ENCODE peak calls at places on chromosomes 2 and 18, in nine cellular contexts. One of them, this sample, is unnamed.

GRCh38 chr2:64317712-64318475 is 136.1 kb upstream of the LGALSL start:
- DNase-seq in NCI-H1092 treated with DMSO at 0.1 percent for 48 hours: no peak
- DNase-seq in right atrium auricular region: no peak
- DNase-seq in fibroblast of lung: no peak
- DNase-seq in activated CD8-positive, alpha-beta memory T cell treated with anti-CD3 and anti-CD28 coated beads, Interleukin-2, amount 50 U/mL, for 48 hours: no peak
- DNase-seq in activated effector memory CD4-positive, alpha-beta T cell treated with Interleukin-2 at 50 U/mL for 16 hours: no peak
- DNase-seq in left ventricle myocardium inferior: no peak
- DNase-seq in NT2/D1: no peak
- DNase-seq in cardiac septum: no peak
- DNase-seq in this sample: no peak

GRCh38 chr2:151056870-151057269 is 204.8 kb downstream of the RBM43 start:
- DNase-seq in cardiac septum: no peak
- DNase-seq in NCI-H1092 treated with DMSO at 0.1 percent for 48 hours: no peak
- DNase-seq in right atrium auricular region: no peak
- DNase-seq in activated effector memory CD4-positive, alpha-beta T cell treated with Interleukin-2 at 50 U/mL for 16 hours: no peak
- DNase-seq in fibroblast of lung: peak; percentile 33
- DNase-seq in left ventricle myocardium inferior: no peak
- DNase-seq in NT2/D1: no peak
- DNase-seq in activated CD8-positive, alpha-beta memory T cell treated with anti-CD3 and anti-CD28 coated beads, Interleukin-2, amount 50 U/mL, for 48 hours: no peak
- DNase-seq in this sample: no peak

GRCh38 chr18:8800445-8800844 is 95.1 kb downstream of the MTCL1 start:
- DNase-seq in NT2/D1: peak; percentile 44
- DNase-seq in activated effector memory CD4-positive, alpha-beta T cell treated with Interleukin-2 at 50 U/mL for 16 hours: no peak
- DNase-seq in fibroblast of lung: peak; percentile 100
- DNase-seq in cardiac septum: peak; percentile 39
- DNase-seq in NCI-H1092 treated with DMSO at 0.1 percent for 48 hours: no peak
- DNase-seq in activated CD8-positive, alpha-beta memory T cell treated with anti-CD3 and anti-CD28 coated beads, Interleukin-2, amount 50 U/mL, for 48 hours: no peak
- DNase-seq in right atrium auricular region: no peak
- DNase-seq in left ventricle myocardium inferior: no peak
- DNase-seq in this sample: no peak

GRCh38 chr2:163641986-163642385 is 93.8 kb downstream of the FIGN start:
- DNase-seq in right atrium auricular region: no peak
- DNase-seq in left ventricle myocardium inferior: no peak
- DNase-seq in activated CD8-positive, alpha-beta memory T cell treated with anti-CD3 and anti-CD28 coated beads, Interleukin-2, amount 50 U/mL, for 48 hours: no peak
- DNase-seq in cardiac septum: no peak
- DNase-seq in fibroblast of lung: peak; percentile 50
- DNase-seq in activated effector memory CD4-positive, alpha-beta T cell treated with Interleukin-2 at 50 U/mL for 16 hours: no peak
- DNase-seq in NCI-H1092 treated with DMSO at 0.1 percent for 48 hours: no peak
- DNase-seq in NT2/D1: no peak
- DNase-seq in this sample: no peak

GRCh38 chr18:47149457-47150028 is 757 bp downstream of the HDHD2 start:
- DNase-seq in NT2/D1: no peak
- DNase-seq in activated CD8-positive, alpha-beta memory T cell treated with anti-CD3 and anti-CD28 coated beads, Interleukin-2, amount 50 U/mL, for 48 hours: no peak
- DNase-seq in left ventricle myocardium inferior: no peak
- DNase-seq in cardiac septum: no peak
- DNase-seq in right atrium auricular region: no peak
- DNase-seq in fibroblast of lung: peak; percentile 6
- DNase-seq in activated effector memory CD4-positive, alpha-beta T cell treated with Interleukin-2 at 50 U/mL for 16 hours: no peak
- DNase-seq in NCI-H1092 treated with DMSO at 0.1 percent for 48 hours: no peak
- DNase-seq in this sample: no peak

GRCh38 chr2:168796583-168797285 is 5.7 kb upstream of the NOSTRIN start:
- DNase-seq in NT2/D1: no peak
- DNase-seq in right atrium auricular region: no peak
- DNase-seq in fibroblast of lung: no peak
- DNase-seq in NCI-H1092 treated with DMSO at 0.1 percent for 48 hours: no peak
- DNase-seq in left ventricle myocardium inferior: no peak
- DNase-seq in cardiac septum: no peak
- DNase-seq in activated CD8-positive, alpha-beta memory T cell treated with anti-CD3 and anti-CD28 coated beads, Interleukin-2, amount 50 U/mL, for 48 hours: no peak
- DNase-seq in activated effector memory CD4-positive, alpha-beta T cell treated with Interleukin-2 at 50 U/mL for 16 hours: no peak
- DNase-seq in this sample: no peak

GRCh38 chr18:74489631-74490030 is 6.5 kb upstream of the CNDP2 start:
- DNase-seq in fibroblast of lung: peak; percentile 88
- DNase-seq in activated effector memory CD4-positive, alpha-beta T cell treated with Interleukin-2 at 50 U/mL for 16 hours: no peak
- DNase-seq in left ventricle myocardium inferior: no peak
- DNase-seq in cardiac septum: no peak
- DNase-seq in NT2/D1: no peak
- DNase-seq in right atrium auricular region: no peak
- DNase-seq in activated CD8-positive, alpha-beta memory T cell treated with anti-CD3 and anti-CD28 coated beads, Interleukin-2, amount 50 U/mL, for 48 hours: no peak
- DNase-seq in NCI-H1092 treated with DMSO at 0.1 percent for 48 hours: no peak
- DNase-seq in this sample: no peak

GRCh38 chr2:60003076-60003475 is 550.4 kb downstream of the BCL11A start:
- DNase-seq in left ventricle myocardium inferior: no peak
- DNase-seq in activated effector memory CD4-positive, alpha-beta T cell treated with Interleukin-2 at 50 U/mL for 16 hours: no peak
- DNase-seq in activated CD8-positive, alpha-beta memory T cell treated with anti-CD3 and anti-CD28 coated beads, Interleukin-2, amount 50 U/mL, for 48 hours: no peak
- DNase-seq in NCI-H1092 treated with DMSO at 0.1 percent for 48 hours: no peak
- DNase-seq in fibroblast of lung: no peak
- DNase-seq in right atrium auricular region: no peak
- DNase-seq in NT2/D1: no peak
- DNase-seq in cardiac septum: no peak
- DNase-seq in this sample: no peak

GRCh38 chr2:189016311-189016830 is 42.2 kb downstream of the COL3A1 start:
- DNase-seq in cardiac septum: no peak
- DNase-seq in fibroblast of lung: peak; percentile 49
- DNase-seq in activated CD8-positive, alpha-beta memory T cell treated with anti-CD3 and anti-CD28 coated beads, Interleukin-2, amount 50 U/mL, for 48 hours: no peak
- DNase-seq in NT2/D1: no peak
- DNase-seq in left ventricle myocardium inferior: no peak
- DNase-seq in activated effector memory CD4-positive, alpha-beta T cell treated with Interleukin-2 at 50 U/mL for 16 hours: no peak
- DNase-seq in right atrium auricular region: no peak
- DNase-seq in NCI-H1092 treated with DMSO at 0.1 percent for 48 hours: no peak
- DNase-seq in this sample: no peak

GRCh38 chr18:12744103-12744502 is 41.3 kb downstream of the PSMG2 start:
- DNase-seq in right atrium auricular region: no peak
- DNase-seq in activated CD8-positive, alpha-beta memory T cell treated with anti-CD3 and anti-CD28 coated beads, Interleukin-2, amount 50 U/mL, for 48 hours: no peak
- DNase-seq in NCI-H1092 treated with DMSO at 0.1 percent for 48 hours: peak; percentile 20
- DNase-seq in left ventricle myocardium inferior: no peak
- DNase-seq in activated effector memory CD4-positive, alpha-beta T cell treated with Interleukin-2 at 50 U/mL for 16 hours: no peak
- DNase-seq in NT2/D1: no peak
- DNase-seq in fibroblast of lung: peak; percentile 65
- DNase-seq in cardiac septum: no peak
- DNase-seq in this sample: peak; percentile 32

GRCh38 chr18:57814555-57814954 is 11.4 kb upstream of the ATP8B1 start:
- DNase-seq in cardiac septum: no peak
- DNase-seq in NCI-H1092 treated with DMSO at 0.1 percent for 48 hours: no peak
- DNase-seq in activated CD8-positive, alpha-beta memory T cell treated with anti-CD3 and anti-CD28 coated beads, Interleukin-2, amount 50 U/mL, for 48 hours: no peak
- DNase-seq in left ventricle myocardium inferior: no peak
- DNase-seq in fibroblast of lung: no peak
- DNase-seq in activated effector memory CD4-positive, alpha-beta T cell treated with Interleukin-2 at 50 U/mL for 16 hours: no peak
- DNase-seq in right atrium auricular region: no peak
- DNase-seq in NT2/D1: no peak
- DNase-seq in this sample: no peak

GRCh38 chr2:240319855-240320560 is 115.5 kb upstream of the GPC1 start:
- DNase-seq in activated effector memory CD4-positive, alpha-beta T cell treated with Interleukin-2 at 50 U/mL for 16 hours: no peak
- DNase-seq in NT2/D1: peak; percentile 27
- DNase-seq in cardiac septum: peak; percentile 74
- DNase-seq in NCI-H1092 treated with DMSO at 0.1 percent for 48 hours: no peak
- DNase-seq in fibroblast of lung: peak; percentile 98
- DNase-seq in left ventricle myocardium inferior: no peak
- DNase-seq in right atrium auricular region: no peak
- DNase-seq in activated CD8-positive, alpha-beta memory T cell treated with anti-CD3 and anti-CD28 coated beads, Interleukin-2, amount 50 U/mL, for 48 hours: no peak
- DNase-seq in this sample: no peak

GRCh38 chr2:157489981-157490380 is 46.1 kb upstream of the CYTIP start:
- DNase-seq in fibroblast of lung: no peak
- DNase-seq in right atrium auricular region: no peak
- DNase-seq in activated CD8-positive, alpha-beta memory T cell treated with anti-CD3 and anti-CD28 coated beads, Interleukin-2, amount 50 U/mL, for 48 hours: no peak
- DNase-seq in cardiac septum: no peak
- DNase-seq in NT2/D1: no peak
- DNase-seq in NCI-H1092 treated with DMSO at 0.1 percent for 48 hours: no peak
- DNase-seq in left ventricle myocardium inferior: no peak
- DNase-seq in activated effector memory CD4-positive, alpha-beta T cell treated with Interleukin-2 at 50 U/mL for 16 hours: no peak
- DNase-seq in this sample: no peak

GRCh38 chr2:37629529-37629928 is 41.9 kb downstream of the CDC42EP3 start:
- DNase-seq in NCI-H1092 treated with DMSO at 0.1 percent for 48 hours: no peak
- DNase-seq in fibroblast of lung: peak; percentile 76
- DNase-seq in NT2/D1: no peak
- DNase-seq in activated effector memory CD4-positive, alpha-beta T cell treated with Interleukin-2 at 50 U/mL for 16 hours: no peak
- DNase-seq in cardiac septum: no peak
- DNase-seq in right atrium auricular region: no peak
- DNase-seq in activated CD8-positive, alpha-beta memory T cell treated with anti-CD3 and anti-CD28 coated beads, Interleukin-2, amount 50 U/mL, for 48 hours: no peak
- DNase-seq in left ventricle myocardium inferior: no peak
- DNase-seq in this sample: no peak

GRCh38 chr2:18297536-18298058 is 262.9 kb downstream of the RDH14 start:
- DNase-seq in cardiac septum: no peak
- DNase-seq in activated CD8-positive, alpha-beta memory T cell treated with anti-CD3 and anti-CD28 coated beads, Interleukin-2, amount 50 U/mL, for 48 hours: no peak
- DNase-seq in NCI-H1092 treated with DMSO at 0.1 percent for 48 hours: no peak
- DNase-seq in activated effector memory CD4-positive, alpha-beta T cell treated with Interleukin-2 at 50 U/mL for 16 hours: no peak
- DNase-seq in fibroblast of lung: no peak
- DNase-seq in NT2/D1: no peak
- DNase-seq in right atrium auricular region: no peak
- DNase-seq in left ventricle myocardium inferior: no peak
- DNase-seq in this sample: no peak

GRCh38 chr2:97792416-97792815 is 79.0 kb downstream of the ZAP70 start:
- DNase-seq in activated CD8-positive, alpha-beta memory T cell treated with anti-CD3 and anti-CD28 coated beads, Interleukin-2, amount 50 U/mL, for 48 hours: no peak
- DNase-seq in activated effector memory CD4-positive, alpha-beta T cell treated with Interleukin-2 at 50 U/mL for 16 hours: no peak
- DNase-seq in left ventricle myocardium inferior: no peak
- DNase-seq in cardiac septum: no peak
- DNase-seq in NT2/D1: no peak
- DNase-seq in NCI-H1092 treated with DMSO at 0.1 percent for 48 hours: no peak
- DNase-seq in right atrium auricular region: no peak
- DNase-seq in fibroblast of lung: no peak
- DNase-seq in this sample: no peak

GRCh38 chr2:43462866-43463641 is 132.8 kb downstream of the THADA start:
- DNase-seq in right atrium auricular region: no peak
- DNase-seq in NCI-H1092 treated with DMSO at 0.1 percent for 48 hours: no peak
- DNase-seq in activated CD8-positive, alpha-beta memory T cell treated with anti-CD3 and anti-CD28 coated beads, Interleukin-2, amount 50 U/mL, for 48 hours: no peak
- DNase-seq in fibroblast of lung: no peak
- DNase-seq in cardiac septum: no peak
- DNase-seq in activated effector memory CD4-positive, alpha-beta T cell treated with Interleukin-2 at 50 U/mL for 16 hours: no peak
- DNase-seq in left ventricle myocardium inferior: no peak
- DNase-seq in NT2/D1: no peak
- DNase-seq in this sample: no peak

GRCh38 chr18:58915006-58915799 is 50.5 kb downstream of the ZNF532 start:
- DNase-seq in NCI-H1092 treated with DMSO at 0.1 percent for 48 hours: no peak
- DNase-seq in cardiac septum: no peak
- DNase-seq in fibroblast of lung: peak; percentile 75
- DNase-seq in activated effector memory CD4-positive, alpha-beta T cell treated with Interleukin-2 at 50 U/mL for 16 hours: no peak
- DNase-seq in activated CD8-positive, alpha-beta memory T cell treated with anti-CD3 and anti-CD28 coated beads, Interleukin-2, amount 50 U/mL, for 48 hours: no peak
- DNase-seq in left ventricle myocardium inferior: no peak
- DNase-seq in right atrium auricular region: no peak
- DNase-seq in NT2/D1: no peak
- DNase-seq in this sample: no peak

GRCh38 chr2:150403457-150403856 is 84.0 kb downstream of the RND3 start:
- DNase-seq in NCI-H1092 treated with DMSO at 0.1 percent for 48 hours: no peak
- DNase-seq in fibroblast of lung: no peak
- DNase-seq in activated effector memory CD4-positive, alpha-beta T cell treated with Interleukin-2 at 50 U/mL for 16 hours: no peak
- DNase-seq in left ventricle myocardium inferior: no peak
- DNase-seq in NT2/D1: no peak
- DNase-seq in right atrium auricular region: no peak
- DNase-seq in activated CD8-positive, alpha-beta memory T cell treated with anti-CD3 and anti-CD28 coated beads, Interleukin-2, amount 50 U/mL, for 48 hours: no peak
- DNase-seq in cardiac septum: no peak
- DNase-seq in this sample: no peak

GRCh38 chr2:213104089-213104902 is 47.1 kb downstream of the IKZF2 start:
- DNase-seq in NCI-H1092 treated with DMSO at 0.1 percent for 48 hours: no peak
- DNase-seq in fibroblast of lung: peak; percentile 66
- DNase-seq in left ventricle myocardium inferior: no peak
- DNase-seq in cardiac septum: no peak
- DNase-seq in NT2/D1: no peak
- DNase-seq in right atrium auricular region: no peak
- DNase-seq in activated CD8-positive, alpha-beta memory T cell treated with anti-CD3 and anti-CD28 coated beads, Interleukin-2, amount 50 U/mL, for 48 hours: no peak
- DNase-seq in activated effector memory CD4-positive, alpha-beta T cell treated with Interleukin-2 at 50 U/mL for 16 hours: no peak
- DNase-seq in this sample: no peak

GRCh38 chr2:226118471-226119429 is 680.9 kb downstream of the IRS1 start:
- DNase-seq in NCI-H1092 treated with DMSO at 0.1 percent for 48 hours: no peak
- DNase-seq in cardiac septum: no peak
- DNase-seq in activated effector memory CD4-positive, alpha-beta T cell treated with Interleukin-2 at 50 U/mL for 16 hours: no peak
- DNase-seq in NT2/D1: no peak
- DNase-seq in right atrium auricular region: no peak
- DNase-seq in left ventricle myocardium inferior: no peak
- DNase-seq in fibroblast of lung: peak; percentile 94
- DNase-seq in activated CD8-positive, alpha-beta memory T cell treated with anti-CD3 and anti-CD28 coated beads, Interleukin-2, amount 50 U/mL, for 48 hours: no peak
- DNase-seq in this sample: no peak

GRCh38 chr2:218063541-218064295 is 5.3 kb upstream of the RUFY4 start:
- DNase-seq in NCI-H1092 treated with DMSO at 0.1 percent for 48 hours: no peak
- DNase-seq in NT2/D1: no peak
- DNase-seq in left ventricle myocardium inferior: no peak
- DNase-seq in activated CD8-positive, alpha-beta memory T cell treated with anti-CD3 and anti-CD28 coated beads, Interleukin-2, amount 50 U/mL, for 48 hours: no peak
- DNase-seq in fibroblast of lung: no peak
- DNase-seq in cardiac septum: no peak
- DNase-seq in right atrium auricular region: no peak
- DNase-seq in activated effector memory CD4-positive, alpha-beta T cell treated with Interleukin-2 at 50 U/mL for 16 hours: no peak
- DNase-seq in this sample: no peak

GRCh38 chr2:160228141-160228963 is 28.3 kb upstream of the ITGB6 start:
- DNase-seq in NT2/D1: no peak
- DNase-seq in activated CD8-positive, alpha-beta memory T cell treated with anti-CD3 and anti-CD28 coated beads, Interleukin-2, amount 50 U/mL, for 48 hours: no peak
- DNase-seq in right atrium auricular region: no peak
- DNase-seq in left ventricle myocardium inferior: no peak
- DNase-seq in activated effector memory CD4-positive, alpha-beta T cell treated with Interleukin-2 at 50 U/mL for 16 hours: no peak
- DNase-seq in fibroblast of lung: peak; percentile 97
- DNase-seq in cardiac septum: no peak
- DNase-seq in NCI-H1092 treated with DMSO at 0.1 percent for 48 hours: no peak
- DNase-seq in this sample: no peak

This sample was measured in memory B cell.